ENCODE peak calls at places on chromosomes 6 and 20, in nine cellular contexts. Q, B, D, O, M, E, X, W and L are unnamed samples.

GRCh38 chr20:41001497-41001896 is 27.1 kb upstream of the TOP1 start:
- DNase-seq in Q (no peak), B (no peak), D (no peak), O (no peak), M (no peak), E (no peak), X (no peak), W (no peak), L (no peak)

GRCh38 chr6:170441316-170441715 is 111.8 kb downstream of the PSMB1 start:
- DNase-seq in Q (no peak), B (no peak), D (no peak), O (peak; percentile 12), M (no peak), E (no peak), X (no peak), W (no peak), L (no peak)

GRCh38 chr6:17268114-17268513 is 13.0 kb upstream of the RBM24 start:
- DNase-seq in Q (no peak), B (no peak), D (no peak), O (no peak), M (no peak), E (no peak), X (no peak), W (no peak), L (no peak)

GRCh38 chr20:50563133-50563944 is 53.2 kb downstream of the PTPN1 start:
- DNase-seq in Q (no peak), B (no peak), D (no peak), O (no peak), M (no peak), E (no peak), X (no peak), W (no peak), L (no peak)

GRCh38 chr6:49934770-49935169 is 29.2 kb downstream of the DEFB114 start:
- DNase-seq in Q (no peak), B (no peak), D (no peak), O (no peak), M (no peak), E (no peak), X (no peak), W (no peak), L (no peak)

GRCh38 chr6:20647585-20647984 is 113.3 kb downstream of the CDKAL1 start:
- DNase-seq in Q (no peak), B (no peak), D (no peak), O (no peak), M (no peak), E (peak; percentile 11), X (no peak), W (no peak), L (no peak)

GRCh38 chr6:105849741-105850140 is 236.4 kb upstream of the PRDM1 start:
- DNase-seq in Q (no peak), B (no peak), D (no peak), O (no peak), M (no peak), E (peak; percentile 45), X (no peak), W (no peak), L (no peak)

GRCh38 chr20:58877374-58878360 is 25.2 kb downstream of the GNAS start:
- DNase-seq in Q (no peak), B (no peak), D (no peak), O (no peak), M (no peak), E (no peak), X (no peak), W (no peak), L (no peak)

GRCh38 chr20:57824909-57825308 is 115.1 kb upstream of the PMEPA1 start:
- DNase-seq in Q (no peak), B (no peak), D (no peak), O (no peak), M (no peak), E (no peak), X (no peak), W (no peak), L (no peak)